ENCODE peak calls at places on chromosomes 16 and 17, in eight cellular contexts. W is A549, X is testis, P is IMR-90, E is HCT116, M is lower leg skin, Z is body of pancreas, G is sigmoid colon. O is an unnamed sample.
A peak's percentile ranks its signal among the peaks of the same experiment; 100 is the strongest.

GRCh38 chr17:63150994-63151464 is 185.0 kb downstream of the TANC2 start:
- DNase-seq in X (no peak), Z (no peak), P (peak; percentile 80), E (no peak), G (no peak), W (no peak), M (no peak), O (no peak)

GRCh38 chr16:81140930-81141780 is 45.0 kb upstream of the GCSH start:
- DNase-seq in E (peak; percentile 45), X (peak; percentile 16), M (no peak), Z (no peak), P (no peak), G (no peak), W (no peak), O (peak; percentile 16)

GRCh38 chr17:32277284-32277683 is 11.7 kb downstream of the RHBDL3 start:
- DNase-seq in M (no peak), E (no peak), W (no peak), X (peak; percentile 38), G (no peak), Z (no peak), P (peak; percentile 61), O (no peak)

GRCh38 chr16:80552277-80552676 is 11.5 kb downstream of the DYNLRB2 start:
- DNase-seq in P (no peak), W (no peak), M (no peak), Z (no peak), G (no peak), X (no peak), E (no peak), O (no peak)

GRCh38 chr16:56409195-56409594 is 16.1 kb downstream of the AMFR start:
- DNase-seq in Z (peak; percentile 28), G (no peak), M (no peak), W (peak; percentile 20), P (peak; percentile 47), E (no peak), X (no peak), O (no peak)

GRCh38 chr17:32259596-32259995 is 6.0 kb upstream of the RHBDL3 start:
- DNase-seq in M (no peak), X (no peak), W (no peak), Z (no peak), G (no peak), E (no peak), P (peak; percentile 82), O (no peak)

GRCh38 chr17:56174421-56174820 is 21.1 kb downstream of the ANKFN1 start:
- DNase-seq in X (no peak), Z (no peak), W (no peak), P (no peak), G (no peak), M (no peak), E (no peak), O (no peak)

GRCh38 chr17:75853410-75853809 is 1.7 kb downstream of the WBP2 start:
- DNase-seq in X (no peak), W (no peak), G (peak; percentile 70), E (no peak), M (no peak), P (peak; percentile 60), Z (no peak), O (peak; percentile 41)

DNA sequence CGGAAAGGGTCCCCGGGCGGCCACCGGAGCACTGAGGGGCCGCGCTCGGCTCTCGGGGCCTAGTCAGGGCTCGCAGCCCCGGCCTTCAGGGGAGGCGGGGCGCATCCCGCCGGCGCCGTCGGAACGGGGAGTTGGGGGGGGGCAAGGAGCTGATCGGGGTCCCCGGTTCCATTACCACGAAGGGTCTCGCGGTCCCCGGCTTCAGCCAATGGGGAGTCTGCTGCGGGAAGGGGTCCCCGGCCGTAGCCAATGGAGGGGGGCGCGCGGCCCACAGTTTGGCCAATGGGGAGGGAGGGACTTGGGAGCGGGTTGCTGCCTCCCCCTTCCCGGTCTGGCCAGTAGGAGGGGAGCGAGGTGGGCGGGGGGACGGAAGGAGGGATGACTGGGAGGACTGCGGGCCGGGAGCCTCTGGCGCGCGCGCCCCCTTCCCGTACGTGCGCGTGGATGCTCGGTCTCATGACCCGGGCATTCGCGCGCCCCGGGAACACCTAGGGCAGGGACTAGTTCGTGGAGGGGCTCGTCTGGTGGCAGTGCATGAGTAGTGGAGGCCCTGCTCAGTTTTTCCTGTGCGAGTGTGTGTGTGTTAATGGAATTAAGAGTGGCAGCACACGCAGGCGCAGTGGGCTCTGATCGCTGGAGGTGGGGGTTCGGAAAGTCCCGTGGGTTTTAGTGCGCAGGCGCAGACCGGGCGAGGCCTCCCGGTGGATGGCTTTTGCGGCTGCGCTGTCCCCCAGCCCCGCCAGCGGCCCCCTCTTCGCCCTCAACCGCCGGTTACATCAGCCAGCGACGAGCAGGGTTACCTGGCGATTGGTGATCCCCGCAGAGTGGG is 1.1 kb downstream of the ATXN2L start:
- DNase-seq in E (peak; percentile 94), P (peak; percentile 98), G (peak; percentile 99), M (peak; percentile 99), W (peak; percentile 96), Z (peak; percentile 96), X (peak; percentile 98), O (peak; percentile 99)
- TF ChIP-seq POLR2A in E (peak; percentile 41), P (peak; percentile 82), G (peak; percentile 19), M (no peak), W (peak; percentile 32), Z (peak; percentile 81), X (no peak), O (peak; percentile 88)

GRCh38 chr17:39726617-39727016 is 3.7 kb downstream of the MIEN1 start:
- DNase-seq in Z (no peak), G (no peak), M (no peak), P (no peak), X (no peak), E (no peak), W (no peak), O (no peak)

GRCh38 chr17:39732586-39732985 is 2.3 kb upstream of the MIEN1 start:
- DNase-seq in W (no peak), G (no peak), E (no peak), X (no peak), P (no peak), Z (no peak), M (no peak), O (no peak)

GRCh38 chr17:39729280-39729851 is 966 bp downstream of the MIEN1 start:
- DNase-seq in M (no peak), E (no peak), X (no peak), P (peak; percentile 32), G (no peak), Z (no peak), W (no peak), O (no peak)

GRCh38 chr17:39727556-39727955 is 2.8 kb downstream of the MIEN1 start:
- DNase-seq in G (no peak), Z (no peak), W (no peak), M (no peak), X (no peak), P (no peak), E (no peak), O (no peak)

GRCh38 chr17:39730095-39730921 is at the start of gene MIEN1:
- DNase-seq in X (peak; percentile 94), Z (peak; percentile 94), W (peak; percentile 95), P (peak; percentile 68), E (peak; percentile 64), G (peak; percentile 95), M (peak; percentile 98), O (peak; percentile 96)
- TF ChIP-seq POLR2A in X (no peak), Z (peak; percentile 89), W (peak; percentile 78), P (peak; percentile 84), E (peak; percentile 55), G (peak; percentile 62), M (no peak), O (peak; percentile 74)

DNA sequence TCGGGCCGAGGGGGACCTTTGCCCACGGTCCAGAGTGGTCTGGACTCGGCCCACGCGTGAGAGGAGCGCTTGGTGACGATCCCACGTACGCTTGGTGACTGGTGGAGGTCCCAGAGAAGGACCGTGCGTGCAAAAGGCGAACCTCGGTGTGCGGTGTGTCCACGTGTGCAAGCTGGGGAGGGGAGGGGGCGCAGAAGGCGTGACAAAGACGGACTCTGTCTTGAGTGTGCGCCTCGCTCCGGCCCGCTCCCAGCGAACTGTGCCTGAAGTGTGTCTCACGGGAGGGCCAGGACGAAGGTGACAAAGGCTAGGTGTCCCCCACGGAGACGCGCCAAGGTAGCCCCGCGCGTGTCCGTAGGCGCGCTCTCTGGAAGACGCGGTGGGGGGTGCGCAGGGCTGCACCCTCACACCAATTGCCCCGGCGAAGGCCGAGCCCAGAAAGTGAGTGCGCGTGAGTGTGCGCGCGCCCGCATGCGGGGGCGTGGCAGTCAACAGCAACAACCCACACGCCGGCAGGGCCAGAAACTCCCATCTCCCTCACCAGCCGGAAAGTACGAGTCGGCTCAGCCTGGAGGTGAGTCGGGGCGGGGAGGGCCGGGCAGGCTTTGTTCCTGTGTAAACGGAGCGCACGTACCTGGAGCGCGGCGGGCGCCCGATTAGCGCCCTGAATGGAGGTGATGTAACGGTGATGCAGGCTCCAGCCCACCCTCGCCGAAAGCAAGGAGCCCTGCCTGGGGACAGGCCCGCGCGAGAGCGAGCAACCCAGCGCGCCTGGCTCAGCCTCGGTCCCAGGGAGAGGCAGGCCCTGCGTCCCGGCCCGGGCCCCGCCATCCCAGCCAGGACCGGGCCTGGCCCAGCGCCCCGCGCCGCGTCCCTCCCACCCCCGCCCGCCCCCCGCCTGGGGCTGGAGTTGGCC is at the start of gene GPRC5C:
- DNase-seq in M (peak; percentile 95), X (peak; percentile 86), P (no peak), G (peak; percentile 80), Z (peak; percentile 95), E (peak; percentile 66), W (peak; percentile 96), O (peak; percentile 10)
- TF ChIP-seq POLR2A in M (no peak), X (no peak), P (no peak), G (no peak), Z (peak; percentile 95), E (peak; percentile 70), W (peak; percentile 49), O (no peak)

GRCh38 chr16:30874244-30874820 is 19.5 kb downstream of the BCL7C start:
- DNase-seq in P (no peak), E (no peak), W (no peak), Z (no peak), G (peak; percentile 55), M (no peak), X (no peak), O (no peak)

GRCh38 chr16:30876867-30877266 is 17.0 kb downstream of the BCL7C start:
- DNase-seq in W (no peak), E (no peak), Z (no peak), X (no peak), P (no peak), G (peak; percentile 35), M (no peak), O (no peak)

GRCh38 chr16:30870904-30871303 is 23.0 kb downstream of the BCL7C start:
- DNase-seq in X (no peak), G (no peak), M (no peak), P (no peak), Z (no peak), W (no peak), E (no peak), O (no peak)

GRCh38 chr16:30875881-30876791 is 17.7 kb downstream of the BCL7C start:
- DNase-seq in X (no peak), G (no peak), W (no peak), Z (no peak), M (no peak), E (no peak), P (peak; percentile 26), O (no peak)

DNA sequence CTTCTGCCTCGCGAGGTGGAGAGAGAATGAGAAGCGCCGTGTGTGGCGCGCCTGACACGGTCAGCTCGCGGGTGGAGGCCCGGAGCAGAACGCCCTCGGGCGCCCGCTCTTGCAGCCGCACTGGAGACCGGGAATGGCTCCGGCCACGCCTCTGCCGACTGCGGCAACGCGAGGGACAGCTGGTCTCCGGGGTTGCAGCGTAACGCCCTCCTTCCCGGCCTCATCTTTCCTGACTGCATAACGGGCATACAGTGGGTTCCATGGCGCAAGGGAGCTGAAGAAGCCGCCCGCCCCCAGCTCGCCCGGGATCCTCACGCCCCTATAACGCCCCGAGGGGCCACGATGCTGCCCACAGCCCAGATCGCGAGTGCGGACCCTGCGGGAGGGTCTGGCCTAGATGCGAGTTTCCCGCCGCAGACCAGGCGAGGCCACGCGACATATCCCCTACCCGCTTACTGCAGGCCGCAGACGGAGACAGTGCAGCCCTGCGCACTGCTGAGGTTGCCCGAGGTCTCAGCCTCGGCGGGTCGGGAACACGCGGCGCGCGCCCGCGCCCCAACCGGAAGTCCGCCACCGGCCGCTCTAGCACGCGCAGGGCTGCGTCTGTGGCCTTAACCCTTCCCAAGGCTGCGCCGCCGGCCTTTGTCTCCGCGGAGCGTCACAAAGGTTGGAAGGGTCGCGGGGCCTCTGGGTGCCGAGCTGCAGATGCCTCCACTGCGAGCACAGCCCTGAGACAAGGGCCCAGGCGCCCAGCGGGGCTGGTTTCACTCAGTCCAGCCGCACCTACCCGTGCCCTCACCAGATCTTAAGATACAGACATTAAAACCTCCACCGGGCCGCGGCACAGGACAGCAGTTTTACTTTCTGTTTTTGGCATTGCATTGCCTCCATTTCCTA is 18.8 kb downstream of the BCL7C start:
- DNase-seq in G (peak; percentile 94), Z (peak; percentile 92), P (peak; percentile 88), M (peak; percentile 97), W (peak; percentile 82), X (peak; percentile 95), E (peak; percentile 74), O (peak; percentile 91)
- TF ChIP-seq POLR2A in G (peak; percentile 77), Z (peak; percentile 91), P (peak; percentile 75), M (no peak), W (peak; percentile 99), X (no peak), E (peak; percentile 96), O (peak; percentile 95)